ENCODE peak calls at places on chromosomes 3 and 15, in four cellular contexts. Q, H, G and C are unnamed samples. For H3K4me1, the result is how much of the 10 kb centered on the place peaks cover.

GRCh38 chr3:12513694-12514446 is 29.6 kb downstream of the TSEN2 start:
- DNase-seq in G (no peak), Q (no peak), H (no peak), C (no peak)

GRCh38 chr3:111326144-111326995 is 215.6 kb upstream of the CD96 start:
- DNase-seq in H (no peak), Q (no peak), G (no peak), C (no peak)

GRCh38 chr3:9825461-9826040 is 15.5 kb downstream of the TTLL3 start:
- DNase-seq in G (no peak), Q (no peak), H (no peak), C (no peak)

GRCh38 chr3:179732661-179733348 is 80.0 kb downstream of the USP13 start:
- DNase-seq in H (no peak), Q (no peak), G (peak), C (peak)

GRCh38 chr15:39846108-39846507 is 63.5 kb upstream of the FSIP1 start:
- DNase-seq in Q (no peak), G (no peak), H (no peak), C (no peak)

GRCh38 chr3:194275721-194276120 is 75.4 kb downstream of the CPN2 start:
- DNase-seq in G (no peak), H (no peak), Q (no peak), C (no peak)

GRCh38 chr15:57328479-57329250 is 47.6 kb upstream of the CGNL1 start:
- DNase-seq in Q (no peak), H (no peak), G (no peak), C (no peak)

GRCh38 chr3:69811452-69812401 is 72.5 kb downstream of the MITF start:
- DNase-seq in G (no peak), H (no peak), Q (no peak), C (no peak)

GRCh38 chr15:74870496-74871213 is 2.5 kb downstream of the SCAMP2 start:
- DNase-seq in G (no peak), H (no peak), Q (no peak), C (no peak)

GRCh38 chr15:85532689-85533088 is 152.3 kb downstream of the AKAP13 start:
- DNase-seq in G (no peak), Q (no peak), H (no peak), C (peak)

GRCh38 chr3:67561995-67562394 is 92.4 kb downstream of the SUCLG2 start:
- DNase-seq in G (peak), H (no peak), Q (no peak), C (no peak)

GRCh38 chr15:60392601-60392985 is 5.2 kb downstream of the ANXA2 start:
- DNase-seq in H (no peak), Q (no peak), G (peak), C (no peak)

GRCh38 chr15:49718234-49718633 is 97.4 kb downstream of the DTWD1 start:
- DNase-seq in H (no peak), G (no peak), Q (no peak), C (no peak)

GRCh38 chr3:172749201-172749965 is 1.1 kb upstream of the ECT2 start:
- DNase-seq in H (peak), G (peak), Q (peak), C (no peak)

GRCh38 chr3:188904670-188905069 is 267.1 kb upstream of the TPRG1 start:
- DNase-seq in Q (no peak), H (no peak), G (peak), C (no peak)

GRCh38 chr3:66398228-66399025 is 102.4 kb downstream of the LRIG1 start:
- DNase-seq in Q (no peak), G (no peak), H (no peak), C (no peak)

GRCh38 chr3:23396746-23397145 is 193.6 kb downstream of the UBE2E2 start:
- DNase-seq in Q (no peak), G (no peak), H (no peak), C (no peak)

GRCh38 chr3:70737656-70738309 is 425.3 kb upstream of the MDFIC2 start:
- DNase-seq in G (peak), Q (no peak), H (no peak), C (no peak)

GRCh38 chr3:38590521-38590920 is 59.0 kb downstream of the SCN5A start:
- DNase-seq in G (no peak), H (no peak), Q (no peak), C (peak)

GRCh38 chr3:100635273-100635701 is 25.9 kb downstream of the ADGRG7 start:
- DNase-seq in H (no peak), G (peak), Q (no peak), C (peak)

GRCh38 chr15:31605467-31605931 is 278.9 kb downstream of the KLF13 start:
- DNase-seq in Q (no peak), H (no peak), G (no peak), C (no peak)

DNA sequence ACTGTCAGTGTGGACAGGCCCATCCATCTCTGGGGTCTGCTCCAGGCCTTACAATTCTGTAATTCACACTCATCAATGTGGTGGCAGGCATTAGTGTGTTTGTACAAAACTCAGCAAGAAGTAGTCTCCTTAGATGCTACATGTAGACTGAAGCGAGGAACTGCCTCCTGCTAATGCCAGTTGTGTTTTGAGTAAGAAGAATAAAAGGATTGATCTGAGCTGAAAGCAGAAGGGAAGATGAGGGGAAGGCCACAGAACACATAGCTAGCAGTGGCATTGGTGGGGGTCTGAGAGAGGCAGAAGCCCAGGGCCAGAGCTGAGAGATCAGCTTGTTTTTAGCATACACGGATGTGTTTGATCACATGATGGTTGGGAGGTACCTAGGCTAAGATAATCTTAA is 144.1 kb downstream of the TIGIT start:
- DNase-seq in H (no peak), G (no peak), Q (no peak), C (no peak)
- H3K4me1 ChIP-seq in H (under half), G (under half), Q (under half), C (under half)

DNA sequence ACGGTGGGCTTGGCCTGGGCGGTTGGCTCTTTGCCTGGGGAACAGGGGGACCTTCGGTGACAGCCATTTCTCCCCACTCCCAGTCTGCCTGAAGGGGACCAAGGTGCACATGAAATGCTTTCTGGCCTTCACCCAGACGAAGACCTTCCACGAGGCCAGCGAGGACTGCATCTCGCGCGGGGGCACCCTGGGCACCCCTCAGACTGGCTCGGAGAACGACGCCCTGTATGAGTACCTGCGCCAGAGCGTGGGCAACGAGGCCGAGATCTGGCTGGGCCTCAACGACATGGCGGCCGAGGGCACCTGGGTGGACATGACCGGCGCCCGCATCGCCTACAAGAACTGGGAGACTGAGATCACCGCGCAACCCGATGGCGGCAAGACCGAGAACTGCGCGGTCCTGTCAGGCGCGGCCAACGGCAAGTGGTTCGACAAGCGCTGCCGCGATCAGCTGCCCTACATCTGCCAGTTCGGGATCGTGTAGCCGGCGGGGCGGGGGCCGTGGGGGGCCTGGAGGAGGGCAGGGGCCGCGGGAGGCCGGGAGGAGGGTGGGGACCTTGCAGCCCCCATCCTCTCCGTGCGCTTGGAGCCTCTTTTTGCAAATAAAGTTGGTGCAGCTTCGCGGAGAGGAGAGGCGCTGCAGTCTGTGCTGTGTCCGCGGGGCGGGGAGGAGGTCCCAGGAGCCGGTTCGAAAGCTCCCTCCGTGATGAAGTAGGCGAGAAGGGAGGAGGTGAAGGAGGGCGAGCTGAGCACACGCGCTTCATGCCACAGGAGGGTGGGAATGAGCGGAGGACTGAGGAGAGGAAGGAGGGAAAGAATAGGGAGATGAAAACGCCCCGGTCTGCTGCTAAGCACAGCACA is 9.6 kb downstream of the CLEC3B start:
- DNase-seq in H (no peak), G (no peak), Q (peak), C (no peak)
- H3K27ac ChIP-seq in H (no peak), G (no peak), Q (peak), C (no peak)

DNA sequence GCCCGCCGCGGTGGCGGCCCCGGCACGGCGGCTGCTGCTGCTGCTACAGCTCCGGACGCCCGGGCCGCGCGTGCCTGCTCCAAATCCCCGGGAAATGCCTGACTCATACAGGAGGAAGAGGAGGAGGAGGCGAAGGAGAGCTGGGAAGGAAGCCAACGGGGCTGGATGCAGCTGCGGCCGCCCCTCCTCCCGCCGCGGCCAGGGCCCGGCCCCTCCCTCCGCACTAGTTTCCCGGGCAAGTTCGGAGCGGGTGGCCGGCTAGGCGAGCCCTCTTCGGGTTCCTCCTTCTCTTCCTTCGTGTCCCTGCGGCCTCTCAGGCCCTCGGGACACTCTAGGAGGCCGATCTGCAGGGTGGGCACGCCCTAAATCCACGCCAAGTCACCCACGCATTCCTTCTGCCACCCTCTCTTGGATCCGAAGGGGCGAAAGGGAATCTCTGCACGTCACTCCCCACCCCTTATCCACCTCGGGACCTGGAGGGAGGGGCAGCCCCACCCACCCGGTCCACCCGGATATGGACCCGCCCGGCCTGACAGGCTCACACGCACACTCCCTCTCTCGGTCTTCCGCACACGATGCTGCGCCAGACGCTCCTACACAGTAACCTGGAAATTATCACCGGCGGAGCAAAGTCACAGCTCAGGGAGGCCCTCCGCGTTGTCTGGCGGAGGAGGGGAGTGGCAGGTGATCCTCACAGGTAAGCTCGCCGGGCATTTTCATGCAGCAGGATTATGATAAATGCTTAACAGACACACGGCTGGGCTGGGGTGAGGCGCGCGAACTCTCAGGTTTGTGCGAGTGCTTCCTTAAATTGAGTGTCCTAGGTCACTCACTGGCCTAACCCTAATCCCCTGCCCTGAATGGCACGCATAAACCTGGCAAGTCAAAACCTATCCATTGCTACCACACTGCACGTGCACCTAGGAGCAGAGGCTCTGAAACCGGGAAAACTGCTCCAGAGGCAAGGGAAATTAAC is at the start of the genes OSBPL10 and ZNF860:
- DNase-seq in G (peak), H (no peak), Q (peak), C (peak)
- H3K4me1 ChIP-seq in G (under half), H (under half), Q (under half), C (under half)

GRCh38 chr3:182682263-182683229 is 110.8 kb upstream of the ATP11B start:
- DNase-seq in H (no peak), G (peak), Q (peak), C (peak)

GRCh38 chr3:182686033-182686886 is 107.0 kb upstream of the ATP11B start:
- DNase-seq in G (no peak), H (no peak), Q (no peak), C (no peak)

GRCh38 chr3:182683335-182684257 is 109.7 kb upstream of the ATP11B start:
- DNase-seq in Q (peak), H (peak), G (peak), C (peak)
- H3K27ac ChIP-seq in Q (no peak), H (no peak), G (no peak), C (no peak)

GRCh38 chr3:150736903-150737832 is 25.8 kb downstream of the SIAH2 start:
- DNase-seq in H (no peak), G (peak), Q (no peak), C (peak)

GRCh38 chr3:150736316-150736719 is 26.7 kb downstream of the SIAH2 start:
- DNase-seq in H (no peak), G (peak), Q (no peak), C (no peak)

GRCh38 chr3:150738688-150739087 is 24.3 kb downstream of the SIAH2 start:
- DNase-seq in G (no peak), Q (no peak), H (no peak), C (no peak)

GRCh38 chr3:150739200-150739863 is 23.6 kb downstream of the SIAH2 start:
- DNase-seq in H (no peak), Q (no peak), G (peak), C (no peak)

DNA sequence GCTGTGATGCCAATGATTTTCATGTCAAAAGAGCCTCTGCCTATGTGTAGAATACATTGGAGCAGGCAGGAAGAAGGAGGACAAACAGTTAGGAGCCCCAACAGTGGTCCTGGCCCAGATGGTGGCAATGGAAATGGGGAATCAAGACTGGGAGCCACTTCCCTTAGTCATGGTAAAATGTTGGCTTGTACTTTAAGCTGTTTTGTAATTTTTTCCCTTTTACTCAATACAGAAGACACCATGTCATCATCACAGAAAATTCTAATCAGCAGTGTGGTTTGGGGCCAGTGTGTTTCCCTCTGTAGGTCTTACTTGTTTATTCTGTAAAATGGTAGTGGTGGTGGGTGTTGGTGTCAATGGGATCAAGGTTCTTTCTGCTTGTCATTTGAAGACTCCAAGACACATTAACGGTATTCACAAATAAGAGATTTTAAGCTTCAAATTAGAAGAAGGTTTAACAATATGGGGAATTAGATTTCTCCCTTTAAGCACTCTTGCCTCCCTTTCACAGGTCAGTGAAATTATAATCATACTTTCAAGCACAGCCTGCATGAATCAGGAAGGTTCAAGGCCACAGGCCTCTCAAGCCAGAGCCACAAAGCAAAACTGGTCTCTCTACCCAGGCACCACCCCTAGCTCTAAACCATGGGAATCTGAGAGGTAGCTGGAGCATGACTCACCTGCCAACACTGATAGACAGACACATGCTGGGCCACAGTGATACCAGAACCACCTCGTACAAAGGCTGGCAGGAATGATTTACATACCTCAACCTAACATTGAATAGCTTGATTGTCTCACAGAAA is 24.9 kb downstream of the SIAH2 start:
- DNase-seq in G (peak), Q (no peak), H (no peak), C (peak)
- H3K4me1 ChIP-seq in G (half or more), Q (under half), H (under half), C (half or more)

GRCh38 chr3:128707935-128708494 is 18.0 kb upstream of the RAB7A start:
- DNase-seq in Q (no peak), G (peak), H (no peak), C (no peak)

GRCh38 chr3:128709506-128710210 is 16.3 kb upstream of the RAB7A start:
- DNase-seq in H (no peak), Q (no peak), G (no peak), C (no peak)

GRCh38 chr3:128709038-128709437 is 16.9 kb upstream of the RAB7A start:
- DNase-seq in G (no peak), Q (no peak), H (no peak), C (no peak)

GRCh38 chr3:128712848-128713247 is 13.1 kb upstream of the RAB7A start:
- DNase-seq in H (no peak), G (no peak), Q (no peak), C (no peak)

DNA sequence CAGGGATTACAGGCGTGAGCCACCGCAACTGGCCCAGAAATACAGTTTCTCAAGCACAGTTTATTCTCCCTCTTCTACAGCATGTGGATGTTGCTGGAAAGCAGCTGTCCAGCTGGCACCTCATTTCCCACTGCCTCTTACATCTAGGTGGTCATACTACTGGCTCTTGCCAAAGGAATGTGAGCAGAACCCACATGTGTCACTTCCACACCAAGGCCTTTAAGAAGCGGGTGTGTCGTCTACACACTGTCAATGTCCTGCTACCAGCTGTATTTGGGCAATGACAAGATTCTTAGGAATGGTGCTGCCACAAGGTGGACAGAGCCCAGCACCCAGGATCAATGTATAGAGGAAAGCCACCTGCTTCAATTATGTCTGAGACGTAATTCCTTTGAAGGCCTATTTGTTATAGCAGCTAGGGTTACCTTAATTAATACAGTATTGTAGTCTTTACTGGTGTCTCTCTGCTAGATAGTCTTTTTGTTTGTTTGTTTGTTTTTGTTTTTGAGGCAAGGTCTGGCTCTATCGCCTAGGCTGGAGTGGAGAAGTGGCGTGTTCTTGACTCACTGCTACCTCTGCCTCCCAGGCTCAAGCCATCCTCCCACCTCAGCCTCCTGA is 15.1 kb upstream of the RAB7A start:
- DNase-seq in Q (no peak), G (no peak), H (no peak), C (no peak)
- H3K27ac ChIP-seq in Q (no peak), G (no peak), H (no peak), C (no peak)

GRCh38 chr15:52732551-52732950 is 53.4 kb upstream of the ATOSA start:
- DNase-seq in G (no peak), H (no peak), Q (no peak), C (no peak)
- H3K4me1 ChIP-seq in G (under half), H (under half), Q (under half), C (under half)